ENCODE peak calls at places on chromosomes 6 and 20, in eight cellular contexts. Z is transverse colon, U is fibroblast of lung, W is right lobe of liver, Q is left ventricle myocardium inferior, C is suprapubic skin, D is body of pancreas, T is Peyer's patch. P is an unnamed sample. For H3K36me3, the result is how much of the 10 kb centered on the place peaks cover.

GRCh38 chr20:12660918-12661317 is 347.9 kb upstream of the SPTLC3 start:
- DNase-seq in Z (no peak), U (no peak), W (no peak), Q (no peak), C (no peak), D (peak), T (no peak), P (no peak)

GRCh38 chr20:25090492-25091429 is 8.8 kb upstream of the VSX1 start:
- DNase-seq in Z (peak), U (no peak), W (no peak), Q (no peak), C (no peak), D (no peak), T (no peak), P (no peak)

GRCh38 chr20:32535953-32536823 is 48.9 kb downstream of the NOL4L start:
- DNase-seq in Z (peak), U (no peak), W (no peak), Q (peak), C (no peak), D (peak), T (peak), P (no peak)

GRCh38 chr6:30238178-30238795 is 25.1 kb upstream of the TRIM26 start:
- DNase-seq in Z (no peak), U (peak), W (no peak), Q (no peak), C (no peak), D (no peak), T (no peak), P (no peak)

GRCh38 chr6:25154034-25154596 is 125.1 kb upstream of the CARMIL1 start:
- DNase-seq in Z (no peak), U (no peak), W (no peak), Q (no peak), C (no peak), D (no peak), T (no peak), P (no peak)

GRCh38 chr20:31758991-31759390 is 19.9 kb downstream of the TPX2 start:
- DNase-seq in Z (no peak), U (no peak), W (no peak), Q (no peak), C (no peak), D (no peak), T (no peak), P (no peak)

GRCh38 chr20:56949318-56949717 is 317.1 kb downstream of the BMP7 start:
- DNase-seq in Z (no peak), U (no peak), W (no peak), Q (no peak), C (no peak), D (no peak), T (no peak), P (no peak)

GRCh38 chr20:48897298-48898044 is 24.0 kb upstream of the ARFGEF2 start:
- DNase-seq in Z (no peak), U (peak), W (no peak), Q (no peak), C (no peak), D (no peak), T (no peak), P (peak)

GRCh38 chr20:63765082-63765873 is 25.7 kb downstream of the SLC2A4RG start:
- DNase-seq in Z (no peak), U (no peak), W (no peak), Q (no peak), C (no peak), D (no peak), T (no peak), P (no peak)

GRCh38 chr20:35700625-35701148 is 1.5 kb downstream of the ROMO1 start:
- DNase-seq in Z (no peak), U (no peak), W (no peak), Q (no peak), C (peak), D (no peak), T (no peak), P (no peak)

GRCh38 chr6:166105341-166106075 is 62.1 kb downstream of the TBXT start:
- DNase-seq in Z (no peak), U (no peak), W (no peak), Q (no peak), C (no peak), D (no peak), T (no peak), P (no peak)

GRCh38 chr6:63352587-63353281 is 33.0 kb upstream of the LGSN start:
- DNase-seq in Z (peak), U (peak), W (no peak), Q (no peak), C (no peak), D (peak), T (no peak), P (no peak)

GRCh38 chr6:30836957-30837356 is 47.4 kb upstream of the DDR1 start:
- DNase-seq in Z (no peak), U (peak), W (no peak), Q (no peak), C (no peak), D (no peak), T (no peak), P (no peak)

GRCh38 chr20:39188264-39188765 is 226.2 kb downstream of the DHX35 start:
- DNase-seq in Z (no peak), U (no peak), W (no peak), Q (no peak), C (no peak), D (no peak), T (no peak), P (no peak)

GRCh38 chr6:120451508-120451907 is 882.8 kb downstream of the TBC1D32 start:
- DNase-seq in Z (no peak), U (no peak), W (no peak), Q (no peak), C (no peak), D (no peak), T (no peak), P (no peak)

GRCh38 chr6:43299338-43300293 is 1.6 kb downstream of the SLC22A7 start:
- DNase-seq in Z (no peak), U (no peak), W (no peak), Q (no peak), C (no peak), D (no peak), T (no peak), P (no peak)

GRCh38 chr20:53547664-53548239 is 45.9 kb downstream of the ZNF217 start:
- DNase-seq in Z (peak), U (peak), W (no peak), Q (no peak), C (no peak), D (peak), T (no peak), P (peak)

GRCh38 chr6:143652840-143653239 is 24.9 kb upstream of the PHACTR2 start:
- DNase-seq in Z (peak), U (no peak), W (no peak), Q (no peak), C (no peak), D (peak), T (peak), P (no peak)

GRCh38 chr20:21376631-21377030 is 20.7 kb downstream of the NKX2-4 start:
- DNase-seq in Z (no peak), U (no peak), W (no peak), Q (no peak), C (no peak), D (no peak), T (no peak), P (no peak)

GRCh38 chr20:3248167-3248992 is 9.4 kb upstream of the SLC4A11 start:
- DNase-seq in Z (no peak), U (peak), W (no peak), Q (peak), C (no peak), D (peak), T (peak), P (no peak)

GRCh38 chr20:8020314-8021079 is 936 bp upstream of the TMX4 start:
- DNase-seq in Z (no peak), U (peak), W (no peak), Q (no peak), C (no peak), D (no peak), T (no peak), P (no peak)

GRCh38 chr6:68575765-68576439 is 59.2 kb upstream of the ADGRB3 start:
- DNase-seq in Z (no peak), U (peak), W (no peak), Q (no peak), C (no peak), D (peak), T (no peak), P (no peak)

GRCh38 chr6:163943647-163944395 is 529.3 kb downstream of the QKI start:
- DNase-seq in Z (no peak), U (peak), W (no peak), Q (peak), C (no peak), D (no peak), T (no peak), P (no peak)

GRCh38 chr20:41223112-41223511 is 85.8 kb downstream of the PLCG1 start:
- DNase-seq in Z (no peak), U (peak), W (no peak), Q (no peak), C (no peak), D (no peak), T (no peak), P (no peak)

GRCh38 chr20:25076201-25076600 is 5.7 kb downstream of the VSX1 start:
- DNase-seq in Z (no peak), U (peak), W (no peak), Q (no peak), C (no peak), D (no peak), T (no peak), P (no peak)

GRCh38 chr20:444862-445426 is 17.4 kb downstream of the TBC1D20 start:
- DNase-seq in Z (no peak), U (peak), W (no peak), Q (no peak), C (no peak), D (no peak), T (no peak), P (peak)

DNA sequence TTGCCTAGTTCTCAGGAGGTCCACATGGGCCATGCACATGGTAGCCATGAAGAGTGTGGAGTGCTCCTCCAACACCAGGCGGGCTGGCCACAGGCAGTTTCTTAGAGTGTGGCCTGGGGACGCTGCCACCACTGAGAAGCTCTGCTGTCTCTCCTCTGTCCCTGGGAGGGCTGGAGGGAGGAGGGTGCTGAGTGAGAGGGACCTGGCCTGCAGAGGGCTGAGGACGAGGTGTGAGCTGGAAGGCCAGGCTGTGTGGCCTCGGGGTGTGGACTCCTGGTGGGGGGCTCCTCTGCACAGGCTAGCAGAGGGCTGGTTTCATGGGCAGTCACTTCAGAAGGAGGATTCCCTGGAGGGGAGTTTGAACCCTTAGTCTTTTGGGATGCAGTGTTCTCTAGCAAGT is 39.7 kb downstream of the SYNJ2 start:
- DNase-seq in Z (no peak), U (no peak), W (no peak), Q (peak), C (no peak), D (no peak), T (no peak), P (no peak)
- H3K4me3 ChIP-seq in Z (no peak), U (no peak), W (no peak), Q (no peak), C (no peak), D (no peak), T (no peak), P (no peak)

DNA sequence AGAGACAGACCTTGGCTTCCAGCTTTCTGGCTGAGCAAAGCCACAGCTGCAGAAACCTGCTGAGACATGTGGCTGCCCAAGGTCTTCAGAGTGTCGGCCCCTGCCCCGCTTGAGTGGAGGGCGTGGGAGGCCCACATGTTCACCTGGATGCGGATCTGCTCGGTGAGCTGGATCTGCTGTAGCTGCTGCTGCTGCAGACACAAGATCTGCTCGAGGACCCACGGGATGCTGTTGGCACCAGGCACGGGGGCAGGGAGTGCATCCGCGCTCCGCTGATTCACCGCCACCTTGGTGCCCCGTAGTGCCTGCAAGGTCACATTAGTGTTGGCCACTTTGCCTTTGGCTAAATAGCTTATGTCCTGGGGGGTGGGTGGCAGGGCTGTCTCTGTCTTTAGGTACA is 10.7 kb downstream of the SALL4 start:
- DNase-seq in Z (no peak), U (no peak), W (no peak), Q (no peak), C (no peak), D (no peak), T (no peak), P (no peak)
- H3K36me3 ChIP-seq in Z (under half), U (under half), W (under half), Q (under half), C (under half), D (under half), T (under half), P (under half)

DNA sequence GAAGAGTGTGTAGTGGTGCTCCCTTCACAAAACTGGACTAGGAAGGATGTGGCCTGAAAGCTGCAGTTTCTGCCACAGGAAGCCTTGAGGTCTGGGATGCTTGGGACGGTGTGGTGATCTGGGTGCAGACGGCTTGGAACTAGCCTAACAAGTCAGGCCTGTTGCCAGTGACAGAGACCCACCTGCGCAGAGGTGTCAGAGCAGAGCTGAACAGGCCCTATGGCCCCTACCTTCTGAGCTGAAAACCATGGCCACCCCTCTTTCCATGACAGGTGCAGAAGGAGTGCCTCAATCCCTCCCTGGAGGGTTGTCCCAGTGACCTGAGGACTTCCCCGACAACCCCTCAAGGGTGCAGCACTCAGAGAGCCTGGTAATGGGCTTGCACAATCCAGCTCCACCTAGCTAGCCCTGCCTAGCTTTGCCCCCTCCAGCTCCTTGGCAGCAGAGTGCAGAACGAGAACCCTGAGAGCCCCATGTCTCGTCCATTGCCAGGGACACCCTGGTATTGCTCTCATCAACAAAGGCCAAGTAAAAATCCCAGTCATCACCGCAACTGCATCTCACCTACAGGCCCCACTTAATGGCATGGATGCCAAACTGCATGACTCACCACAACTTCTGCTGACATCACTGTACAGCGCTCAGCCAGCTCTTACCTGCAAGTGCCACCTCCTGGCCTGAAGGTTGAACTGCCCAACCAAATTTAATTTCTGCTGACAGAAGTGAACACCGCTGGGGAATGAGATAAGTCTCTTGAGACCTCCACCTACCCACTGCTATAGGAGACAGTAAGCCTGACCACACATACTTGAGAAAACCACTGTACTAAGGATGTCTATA is 563.1 kb downstream of the TFAP2A start:
- DNase-seq in Z (no peak), U (peak), W (no peak), Q (no peak), C (no peak), D (no peak), T (no peak), P (no peak)
- TF ChIP-seq CTCF in Z (no peak), U (no peak), W (peak), Q (no peak), C (no peak), D (no peak), T (no peak), P (peak)

GRCh38 chr20:20365593-20365992 is 2.3 kb upstream of the INSM1 start:
- DNase-seq in Z (no peak), U (no peak), W (no peak), Q (no peak), C (no peak), D (no peak), T (no peak), P (no peak)

GRCh38 chr20:20364016-20364746 is 3.7 kb upstream of the INSM1 start:
- DNase-seq in Z (no peak), U (no peak), W (no peak), Q (no peak), C (no peak), D (no peak), T (no peak), P (no peak)

GRCh38 chr20:20362774-20363435 is 5.0 kb upstream of the INSM1 start:
- DNase-seq in Z (no peak), U (no peak), W (no peak), Q (no peak), C (no peak), D (no peak), T (no peak), P (no peak)

GRCh38 chr20:20364747-20365558 is 3.0 kb upstream of the INSM1 start:
- DNase-seq in Z (no peak), U (no peak), W (no peak), Q (no peak), C (no peak), D (no peak), T (no peak), P (no peak)

GRCh38 chr20:20363449-20364015 is 4.4 kb upstream of the INSM1 start:
- DNase-seq in Z (no peak), U (no peak), W (no peak), Q (no peak), C (no peak), D (no peak), T (no peak), P (no peak)
- H3K4me3 ChIP-seq in Z (no peak), U (no peak), W (no peak), Q (peak), C (peak), D (no peak), T (no peak), P (no peak)

GRCh38 chr6:117866561-117866960 is 40.5 kb upstream of the SLC35F1 start:
- DNase-seq in Z (no peak), U (no peak), W (no peak), Q (no peak), C (no peak), D (no peak), T (no peak), P (no peak)
- H3K36me3 ChIP-seq in Z (under half), U (under half), W (under half), Q (under half), C (under half), D (under half), T (under half), P (under half)

GRCh38 chr6:149560736-149561135 is 5.4 kb upstream of the GINM1 start:
- DNase-seq in Z (no peak), U (no peak), W (no peak), Q (no peak), C (no peak), D (peak), T (no peak), P (no peak)
- TF ChIP-seq CTCF in Z (peak), U (peak), W (peak), Q (peak), C (peak), D (peak), T (peak), P (peak)

DNA sequence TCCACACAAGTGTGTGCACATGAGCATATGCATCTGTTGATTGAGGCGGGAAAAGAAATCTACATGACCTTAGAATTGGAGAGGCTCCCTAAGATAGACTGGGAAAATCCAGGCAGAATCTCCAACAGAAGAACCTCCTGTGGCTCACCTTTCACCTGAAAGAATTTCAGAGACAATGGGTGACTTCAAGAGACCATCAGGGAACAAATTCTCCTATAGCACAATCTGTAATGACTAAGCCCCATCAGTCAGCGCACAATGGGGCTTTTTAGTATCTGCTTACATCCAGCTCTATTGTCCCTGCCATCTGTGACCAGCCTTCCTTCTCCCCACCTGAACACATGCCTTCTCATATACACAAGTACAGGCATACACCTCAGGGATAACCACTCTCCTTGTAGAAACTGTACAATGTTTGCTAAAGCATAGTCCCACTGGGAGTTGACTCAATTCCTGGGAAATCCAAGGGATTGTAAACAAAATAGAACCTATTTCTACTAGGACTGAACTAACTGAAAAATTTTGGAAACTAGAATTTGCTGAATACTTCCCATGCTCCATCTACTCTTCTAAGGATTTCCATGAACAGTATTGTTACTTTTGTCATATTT is 150.8 kb upstream of the STXBP5 start:
- DNase-seq in Z (no peak), U (no peak), W (no peak), Q (no peak), C (no peak), D (no peak), T (no peak), P (no peak)
- H3K4me3 ChIP-seq in Z (no peak), U (no peak), W (no peak), Q (no peak), C (no peak), D (no peak), T (no peak), P (no peak)

GRCh38 chr20:58418949-58419748 is 30.1 kb downstream of the VAPB start:
- DNase-seq in Z (no peak), U (no peak), W (no peak), Q (no peak), C (no peak), D (no peak), T (no peak), P (no peak)
- H3K36me3 ChIP-seq in Z (under half), U (under half), W (under half), Q (under half), C (under half), D (under half), T (under half), P (under half)

DNA sequence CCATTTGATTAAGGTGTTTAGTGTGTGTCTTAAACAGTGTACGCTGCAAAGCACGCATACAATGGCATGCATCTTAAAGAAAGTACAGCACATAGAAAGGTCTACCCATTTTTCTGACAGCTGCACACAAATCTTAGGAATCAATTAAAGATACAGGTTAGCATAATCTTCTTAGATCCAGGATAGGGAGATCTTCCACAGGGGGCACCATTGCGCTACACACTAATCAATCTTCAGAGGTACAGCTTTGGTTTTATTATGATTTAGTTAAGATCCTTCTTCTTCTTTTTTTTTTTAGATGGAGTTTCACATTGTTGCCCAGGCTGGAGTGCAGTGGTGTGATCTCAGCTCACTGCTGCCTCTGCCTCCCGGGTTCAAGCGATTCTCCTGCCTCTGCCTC is 63.7 kb upstream of the BEND3 start:
- DNase-seq in Z (no peak), U (no peak), W (no peak), Q (no peak), C (no peak), D (no peak), T (no peak), P (no peak)
- TF ChIP-seq CTCF in Z (no peak), U (peak), W (peak), Q (no peak), C (no peak), D (no peak), T (no peak), P (peak)